ENCODE peak calls at places on chromosomes 11 and 22, in nine cellular contexts. W is IMR-90, J is PC-9, U is astrocyte, D is K562, H is fibroblast of lung, Y is trophoblast cell, K is SK-N-SH, I is mammary epithelial cell. E is an unnamed sample.

GRCh38 chr11:59173964-59174663 is 2.2 kb downstream of the DTX4 start:
- DNase-seq in W (peak; percentile 59), J (peak; percentile 86), U (no peak), D (no peak), H (no peak), Y (peak; percentile 86), K (no peak), I (peak; percentile 78), E (no peak)

GRCh38 chr11:17802491-17802890 is 67.9 kb downstream of the KCNC1 start:
- DNase-seq in W (no peak), J (no peak), U (no peak), D (no peak), H (no peak), Y (no peak), K (no peak), I (no peak), E (no peak)

GRCh38 chr22:38700271-38700788 is 413 bp downstream of the JOSD1 start:
- DNase-seq in W (no peak), J (peak; percentile 85), U (no peak), D (no peak), H (peak; percentile 56), Y (peak; percentile 68), K (peak; percentile 82), I (peak; percentile 74), E (no peak)

GRCh38 chr11:123318623-123319022 is 111.4 kb upstream of the GRAMD1B start:
- DNase-seq in W (no peak), J (no peak), U (no peak), D (no peak), H (no peak), Y (no peak), K (peak; percentile 61), I (no peak), E (no peak)

GRCh38 chr22:46180370-46181137 is 30.2 kb downstream of the PPARA start:
- DNase-seq in W (no peak), J (no peak), U (no peak), D (peak; percentile 23), H (peak; percentile 23), Y (peak; percentile 29), K (no peak), I (no peak), E (no peak)

GRCh38 chr11:9004310-9004945 is 627 bp upstream of the NRIP3 start:
- DNase-seq in W (no peak), J (no peak), U (no peak), D (no peak), H (no peak), Y (no peak), K (no peak), I (no peak), E (no peak)

GRCh38 chr22:19066531-19067271 is 55.5 kb downstream of the DGCR2 start:
- DNase-seq in W (peak; percentile 83), J (no peak), U (peak; percentile 67), D (no peak), H (peak; percentile 58), Y (no peak), K (no peak), I (peak; percentile 72), E (peak; percentile 11)

GRCh38 chr22:39519681-39520053 is 695 bp upstream of the ATF4 start:
- DNase-seq in W (no peak), J (no peak), U (no peak), D (peak; percentile 70), H (peak; percentile 58), Y (peak; percentile 51), K (peak; percentile 60), I (peak; percentile 64), E (no peak)

GRCh38 chr22:22721681-22722309 is 77.4 kb downstream of the GGTLC2 start:
- DNase-seq in W (peak; percentile 83), J (no peak), U (peak; percentile 32), D (peak; percentile 67), H (peak; percentile 84), Y (peak; percentile 71), K (no peak), I (peak; percentile 45), E (no peak)

GRCh38 chr22:36461665-36462474 is 19.6 kb downstream of the TXN2 start:
- DNase-seq in W (peak; percentile 94), J (peak; percentile 96), U (peak; percentile 95), D (no peak), H (peak; percentile 71), Y (peak; percentile 94), K (no peak), I (peak; percentile 92), E (no peak)
- H2AFZ ChIP-seq in W (peak overlapping the region; percentile 70), J (no peak overlapping the region), U (no peak overlapping the region), D (no peak overlapping the region), H (no peak overlapping the region), Y (no peak overlapping the region), K (no peak overlapping the region), I (no peak overlapping the region), E (no peak overlapping the region)

DNA sequence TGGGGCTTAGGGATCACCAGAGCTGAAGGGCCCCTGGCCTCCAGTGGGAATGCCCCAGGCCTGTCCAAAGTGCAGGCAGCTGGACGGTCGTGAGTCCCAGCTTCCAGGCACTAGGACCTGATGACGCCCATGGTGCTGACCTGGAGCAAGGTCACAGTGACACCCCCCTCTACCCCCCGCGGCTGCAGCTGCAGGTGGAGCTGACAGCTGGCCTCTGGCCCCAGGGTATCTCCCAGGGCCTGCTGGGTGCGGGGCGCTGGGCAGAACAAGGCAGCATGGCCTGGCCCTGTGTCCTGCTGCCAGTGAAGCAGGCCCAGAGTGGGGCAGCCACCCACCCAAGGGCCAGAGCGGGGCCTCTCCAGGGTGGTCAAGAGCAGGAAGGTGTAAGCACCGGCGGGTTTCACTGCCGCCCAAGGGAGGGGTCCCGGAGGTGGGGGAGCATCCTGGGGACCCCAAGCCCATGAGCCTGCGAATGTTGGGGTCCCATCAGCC is 553 bp upstream of the TCIRG1 start:
- DNase-seq in W (no peak), J (no peak), U (no peak), D (peak; percentile 74), H (no peak), Y (peak; percentile 76), K (peak; percentile 66), I (no peak), E (no peak)
- H2AFZ ChIP-seq in W (peak overlapping the region; percentile 90), J (peak overlapping the region; percentile 81), U (peak overlapping the region; percentile 68), D (peak overlapping the region; percentile 95), H (peak overlapping the region; percentile 64), Y (peak overlapping the region; percentile 59), K (no peak overlapping the region), I (peak overlapping the region; percentile 92), E (peak overlapping the region; percentile 83)

GRCh38 chr11:118927554-118928107 is 1.9 kb upstream of the BCL9L start:
- DNase-seq in W (no peak), J (no peak), U (no peak), D (no peak), H (no peak), Y (no peak), K (no peak), I (no peak), E (no peak)
- H2AFZ ChIP-seq in W (peak overlapping the region; percentile 97), J (no peak overlapping the region), U (no peak overlapping the region), D (peak overlapping the region; percentile 96), H (no peak overlapping the region), Y (no peak overlapping the region), K (peak overlapping the region; percentile 58), I (peak overlapping the region; percentile 88), E (peak overlapping the region; percentile 46)

DNA sequence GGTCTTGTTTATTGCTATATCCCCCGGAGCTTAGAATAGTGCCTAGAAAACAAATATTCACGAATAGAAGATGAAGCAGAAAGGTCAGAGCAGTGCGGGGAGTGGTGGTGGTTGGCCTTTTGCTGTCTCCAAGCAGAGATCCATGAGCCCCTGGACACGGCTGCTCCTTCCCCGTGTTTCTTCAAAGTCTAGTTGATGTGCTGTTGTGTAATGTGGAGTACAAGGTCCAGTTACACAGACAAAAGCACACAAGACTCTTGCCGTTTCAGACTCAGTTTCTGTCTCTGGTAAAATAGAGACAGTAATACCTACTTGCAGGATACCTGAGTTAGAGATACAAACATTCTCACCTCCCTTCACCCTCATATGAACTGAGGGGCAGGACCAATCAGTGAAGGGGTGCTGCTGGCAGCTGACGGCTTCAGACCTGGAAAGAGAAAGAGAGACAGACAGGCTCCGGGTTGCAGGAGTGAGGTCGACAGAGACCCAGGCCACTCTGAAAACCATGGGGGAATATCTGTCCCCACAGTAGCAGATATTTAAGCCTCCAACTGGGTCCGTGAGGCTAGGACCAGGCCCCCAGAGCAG is 56.2 kb downstream of the RASSF10 start:
- DNase-seq in W (no peak), J (no peak), U (no peak), D (no peak), H (no peak), Y (no peak), K (no peak), I (no peak), E (no peak)
- H2AFZ ChIP-seq in W (no peak overlapping the region), J (no peak overlapping the region), U (no peak overlapping the region), D (no peak overlapping the region), H (no peak overlapping the region), Y (no peak overlapping the region), K (no peak overlapping the region), I (no peak overlapping the region), E (no peak overlapping the region)

GRCh38 chr11:62569611-62570010 is 4.1 kb downstream of the EEF1G start:
- DNase-seq in W (no peak), J (no peak), U (no peak), D (no peak), H (no peak), Y (no peak), K (no peak), I (no peak), E (no peak)
- H2AFZ ChIP-seq in W (no peak overlapping the region), J (no peak overlapping the region), U (no peak overlapping the region), D (no peak overlapping the region), H (no peak overlapping the region), Y (no peak overlapping the region), K (no peak overlapping the region), I (no peak overlapping the region), E (no peak overlapping the region)

GRCh38 chr22:23913661-23914353 is 19.6 kb downstream of the MIF start:
- DNase-seq in W (peak; percentile 98), J (peak; percentile 97), U (peak; percentile 97), D (peak; percentile 93), H (peak; percentile 98), Y (peak; percentile 98), K (peak; percentile 98), I (peak; percentile 98), E (peak; percentile 85)
- H2AFZ ChIP-seq in W (peak overlapping the region; percentile 98), J (peak overlapping the region; percentile 85), U (peak overlapping the region; percentile 80), D (peak overlapping the region; percentile 66), H (peak overlapping the region; percentile 52), Y (peak overlapping the region; percentile 34), K (peak overlapping the region; percentile 84), I (peak overlapping the region; percentile 90), E (peak overlapping the region; percentile 91)

DNA sequence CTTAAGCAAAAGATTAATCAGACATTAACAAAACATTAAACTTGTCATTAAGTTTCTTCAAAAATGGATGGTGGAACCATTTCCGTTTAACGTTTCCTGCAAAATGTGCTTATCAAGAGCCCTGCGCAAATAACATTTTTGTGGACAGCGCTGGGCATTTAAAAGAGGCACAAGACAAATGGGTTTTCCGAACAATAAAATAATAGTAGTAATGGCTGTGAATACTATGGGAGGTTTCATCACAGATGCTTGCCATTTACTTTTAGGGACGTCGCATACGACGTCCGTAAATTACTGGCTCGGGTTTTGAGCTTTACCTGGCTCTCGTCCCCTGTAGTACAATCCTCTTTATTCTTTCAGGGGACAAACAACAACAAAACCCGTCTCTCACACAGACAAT is 1.0 kb downstream of the NPAT start:
- DNase-seq in W (peak; percentile 45), J (no peak), U (peak; percentile 69), D (peak; percentile 23), H (peak; percentile 53), Y (no peak), K (no peak), I (peak; percentile 14), E (no peak)
- H2AFZ ChIP-seq in W (no peak overlapping the region), J (peak overlapping the region; percentile 99), U (peak overlapping the region; percentile 33), D (peak overlapping the region; percentile 70), H (peak overlapping the region; percentile 57), Y (no peak overlapping the region), K (peak overlapping the region; percentile 77), I (peak overlapping the region; percentile 95), E (no peak overlapping the region)

E was measured in keratinocyte.